ENCODE peak calls at places on chromosomes 2 and 18, in ten cellular contexts. X, O, R, H, D, Z, F, W, K and C are unnamed samples.
A peak's percentile ranks its signal among the peaks of the same experiment; 100 is the strongest.

GRCh38 chr18:47500930-47501329 is 249.5 kb upstream of the SKOR2 start:
- DNase-seq in X (no peak), O (no peak), R (no peak), H (no peak), D (no peak), Z (no peak), F (no peak), W (no peak), K (no peak), C (no peak)

GRCh38 chr2:24438106-24438505 is 52.9 kb upstream of the NCOA1 start:
- DNase-seq in X (no peak), O (no peak), R (no peak), H (no peak), D (no peak), Z (no peak), F (no peak), W (no peak), K (no peak), C (no peak)

GRCh38 chr2:223870840-223871618 is 33.6 kb upstream of the AP1S3 start:
- DNase-seq in X (no peak), O (no peak), R (no peak), H (no peak), D (no peak), Z (no peak), F (no peak), W (no peak), K (no peak), C (no peak)

GRCh38 chr2:46335404-46335965 is 38.3 kb downstream of the EPAS1 start:
- DNase-seq in X (peak; percentile 69), O (peak; percentile 71), R (no peak), H (peak; percentile 55), D (peak; percentile 62), Z (no peak), F (no peak), W (peak; percentile 65), K (peak; percentile 75), C (no peak)

GRCh38 chr2:165067958-165068612 is 112.8 kb upstream of the SLC38A11 start:
- DNase-seq in X (peak; percentile 60), O (peak; percentile 75), R (no peak), H (peak; percentile 83), D (peak; percentile 56), Z (no peak), F (peak; percentile 51), W (no peak), K (peak; percentile 92), C (peak; percentile 9)

GRCh38 chr2:170762760-170763159 is 7.4 kb upstream of the ERICH2 start:
- DNase-seq in X (no peak), O (no peak), R (no peak), H (no peak), D (no peak), Z (no peak), F (no peak), W (no peak), K (no peak), C (no peak)

GRCh38 chr2:232310189-232310588 is 68.4 kb upstream of the ALPP start:
- DNase-seq in X (no peak), O (no peak), R (no peak), H (no peak), D (no peak), Z (no peak), F (no peak), W (peak; percentile 41), K (no peak), C (no peak)

GRCh38 chr2:203909192-203909945 is 27.2 kb upstream of the ICOS start:
- DNase-seq in X (peak; percentile 56), O (peak; percentile 32), R (no peak), H (peak; percentile 66), D (peak; percentile 63), Z (no peak), F (peak; percentile 19), W (no peak), K (peak; percentile 63), C (peak; percentile 45)

GRCh38 chr2:27353762-27354596 is 2.6 kb downstream of the GTF3C2 start:
- DNase-seq in X (peak; percentile 15), O (no peak), R (peak; percentile 69), H (no peak), D (no peak), Z (no peak), F (no peak), W (no peak), K (no peak), C (no peak)

GRCh38 chr18:6624729-6625308 is 104.7 kb upstream of the ARHGAP28 start:
- DNase-seq in X (peak; percentile 80), O (no peak), R (no peak), H (no peak), D (no peak), Z (no peak), F (no peak), W (no peak), K (no peak), C (no peak)

GRCh38 chr2:60104514-60105501 is 448.6 kb downstream of the BCL11A start:
- DNase-seq in X (no peak), O (no peak), R (no peak), H (no peak), D (no peak), Z (no peak), F (no peak), W (peak; percentile 52), K (no peak), C (no peak)

GRCh38 chr2:2762898-2763287 is 431.8 kb upstream of the MYT1L start:
- DNase-seq in X (no peak), O (no peak), R (no peak), H (no peak), D (no peak), Z (no peak), F (no peak), W (no peak), K (no peak), C (no peak)
- H3K27ac ChIP-seq in X (no peak overlapping the region), O (no peak overlapping the region), R (no peak overlapping the region), H (no peak overlapping the region), D (no peak overlapping the region), Z (no peak overlapping the region), F (no peak overlapping the region), W (no peak overlapping the region), K (no peak overlapping the region), C (peak overlapping the region; percentile 6)

GRCh38 chr2:121999273-121999672 is 243.8 kb downstream of the TSN start:
- DNase-seq in X (peak; percentile 22), O (no peak), R (no peak), H (peak; percentile 50), D (no peak), Z (no peak), F (no peak), W (no peak), K (no peak), C (no peak)

GRCh38 chr2:121992700-121993099 is 237.2 kb downstream of the TSN start:
- DNase-seq in X (no peak), O (no peak), R (no peak), H (no peak), D (no peak), Z (no peak), F (no peak), W (no peak), K (peak; percentile 82), C (no peak)

GRCh38 chr2:121994238-121995206 is 239.1 kb downstream of the TSN start:
- DNase-seq in X (no peak), O (no peak), R (no peak), H (no peak), D (no peak), Z (no peak), F (no peak), W (no peak), K (no peak), C (no peak)

GRCh38 chr2:121993682-121994081 is 238.2 kb downstream of the TSN start:
- DNase-seq in X (no peak), O (no peak), R (no peak), H (no peak), D (no peak), Z (no peak), F (no peak), W (no peak), K (no peak), C (no peak)
- TF ChIP-seq CTCF in X (no peak), O (no peak), R (no peak), H (no peak), D (no peak), Z (no peak), F (no peak), W (no peak), K (peak; percentile 18), C (no peak)

GRCh38 chr2:129884221-129884786 is 95.2 kb upstream of the RAB6C start:
- DNase-seq in X (no peak), O (no peak), R (no peak), H (no peak), D (no peak), Z (no peak), F (no peak), W (no peak), K (peak; percentile 25), C (no peak)

GRCh38 chr2:129880971-129881370 is 98.5 kb upstream of the RAB6C start:
- DNase-seq in X (no peak), O (no peak), R (no peak), H (no peak), D (no peak), Z (no peak), F (no peak), W (no peak), K (peak; percentile 22), C (no peak)

GRCh38 chr2:129881786-129882396 is 97.6 kb upstream of the RAB6C start:
- DNase-seq in X (no peak), O (no peak), R (no peak), H (no peak), D (no peak), Z (no peak), F (no peak), W (no peak), K (peak; percentile 21), C (no peak)

GRCh38 chr2:129883121-129883520 is 96.3 kb upstream of the RAB6C start:
- DNase-seq in X (no peak), O (no peak), R (no peak), H (no peak), D (no peak), Z (no peak), F (no peak), W (no peak), K (peak; percentile 33), C (no peak)

DNA sequence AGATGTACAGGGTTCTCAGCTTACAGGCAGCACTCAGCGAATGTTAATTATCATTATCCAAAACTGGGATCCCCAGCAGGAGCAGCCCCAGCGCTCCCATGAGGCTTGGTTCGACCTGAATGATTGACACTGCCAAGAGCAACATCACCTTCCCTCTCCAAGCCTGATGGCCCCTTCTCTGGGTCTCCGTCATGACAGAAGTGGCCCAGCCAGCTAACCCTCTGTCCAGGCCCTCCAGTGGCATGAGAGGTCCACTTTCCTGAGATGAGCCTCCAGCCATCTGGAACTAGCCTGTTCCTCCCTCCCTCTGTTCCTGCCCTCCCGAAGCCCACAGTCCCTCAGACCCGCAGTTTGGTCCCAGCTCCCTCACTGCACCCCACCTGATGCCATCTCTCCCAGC is 97.0 kb upstream of the RAB6C start:
- DNase-seq in X (no peak), O (no peak), R (no peak), H (no peak), D (no peak), Z (no peak), F (no peak), W (no peak), K (peak; percentile 31), C (no peak)
- H3K27ac ChIP-seq in X (no peak overlapping the region), O (no peak overlapping the region), R (no peak overlapping the region), H (no peak overlapping the region), D (no peak overlapping the region), Z (no peak overlapping the region), F (no peak overlapping the region), W (no peak overlapping the region), K (no peak overlapping the region), C (no peak overlapping the region)

DNA sequence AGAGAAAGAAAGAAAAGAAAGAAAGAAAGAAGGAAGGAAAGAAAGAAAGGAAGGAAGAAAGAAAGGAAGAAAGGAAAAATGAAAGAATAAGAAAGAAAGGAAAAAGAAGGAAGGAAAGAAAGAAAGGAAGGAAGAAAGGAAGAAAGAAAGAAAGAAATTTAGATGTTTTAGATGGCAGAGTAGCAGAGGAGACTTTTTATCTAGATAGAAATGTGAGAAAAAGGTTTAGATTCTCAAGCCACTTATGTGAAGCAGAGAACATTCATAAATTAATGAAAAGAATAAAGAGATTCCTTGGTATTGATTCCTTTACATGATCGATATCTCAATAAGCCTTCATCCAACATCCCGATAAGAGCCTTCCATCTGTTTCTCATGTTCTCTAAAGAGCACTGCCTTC is 513.5 kb downstream of the CNTNAP5 start:
- DNase-seq in X (no peak), O (no peak), R (no peak), H (no peak), D (no peak), Z (no peak), F (no peak), W (no peak), K (no peak), C (no peak)
- TF ChIP-seq CTCF in X (no peak), O (no peak), R (no peak), H (no peak), D (no peak), Z (no peak), F (no peak), W (no peak), K (no peak), C (no peak)